ENCODE peak calls at places on chromosomes 12 and 14, in eight cellular contexts. One of them, this sample, is unnamed. For H3K4me1, the result is how much of the 10 kb centered on the place peaks cover.

GRCh38 chr12:67377021-67377420 is 107.9 kb downstream of the CAND1 start:
- DNase-seq in HCT116: no peak
- DNase-seq in breast epithelium: no peak
- DNase-seq in fibroblast of lung: no peak
- DNase-seq in CD8-positive, alpha-beta T cell: no peak
- DNase-seq in thyroid gland: no peak
- DNase-seq in A549: no peak
- DNase-seq in cardiac muscle cell: no peak
- DNase-seq in this sample: no peak

GRCh38 chr14:96095581-96096476 is 56.7 kb downstream of the C14orf132 start:
- DNase-seq in HCT116: no peak
- DNase-seq in breast epithelium: peak
- DNase-seq in fibroblast of lung: peak
- DNase-seq in CD8-positive, alpha-beta T cell: no peak
- DNase-seq in thyroid gland: no peak
- DNase-seq in A549: peak
- DNase-seq in cardiac muscle cell: no peak
- DNase-seq in this sample: no peak

GRCh38 chr14:102928412-102929348 is 6.2 kb downstream of the AMN start:
- DNase-seq in HCT116: peak
- DNase-seq in breast epithelium: no peak
- DNase-seq in fibroblast of lung: peak
- DNase-seq in CD8-positive, alpha-beta T cell: peak
- DNase-seq in thyroid gland: peak
- DNase-seq in A549: no peak
- DNase-seq in cardiac muscle cell: peak
- DNase-seq in this sample: peak

GRCh38 chr12:14776236-14776959 is 26.9 kb downstream of the WBP11 start:
- DNase-seq in HCT116: no peak
- DNase-seq in breast epithelium: no peak
- DNase-seq in fibroblast of lung: no peak
- DNase-seq in CD8-positive, alpha-beta T cell: no peak
- DNase-seq in thyroid gland: no peak
- DNase-seq in A549: peak
- DNase-seq in cardiac muscle cell: no peak
- DNase-seq in this sample: no peak

GRCh38 chr12:111616177-111616623 is 17.1 kb upstream of the ATXN2 start:
- DNase-seq in HCT116: no peak
- DNase-seq in breast epithelium: no peak
- DNase-seq in fibroblast of lung: peak
- DNase-seq in CD8-positive, alpha-beta T cell: no peak
- DNase-seq in thyroid gland: no peak
- DNase-seq in A549: no peak
- DNase-seq in cardiac muscle cell: no peak
- DNase-seq in this sample: no peak

GRCh38 chr12:18165422-18165871 is 75.5 kb upstream of the RERGL start:
- DNase-seq in HCT116: no peak
- DNase-seq in breast epithelium: no peak
- DNase-seq in fibroblast of lung: peak
- DNase-seq in CD8-positive, alpha-beta T cell: no peak
- DNase-seq in thyroid gland: no peak
- DNase-seq in A549: no peak
- DNase-seq in cardiac muscle cell: no peak
- DNase-seq in this sample: no peak

GRCh38 chr12:125434936-125435443 is 369.8 kb downstream of the AACS start:
- DNase-seq in HCT116: no peak
- DNase-seq in breast epithelium: no peak
- DNase-seq in fibroblast of lung: no peak
- DNase-seq in CD8-positive, alpha-beta T cell: no peak
- DNase-seq in thyroid gland: no peak
- DNase-seq in A549: no peak
- DNase-seq in cardiac muscle cell: no peak
- DNase-seq in this sample: no peak

GRCh38 chr12:62722971-62723680 is 211.8 kb downstream of the PPM1H start:
- DNase-seq in HCT116: no peak
- DNase-seq in breast epithelium: no peak
- DNase-seq in fibroblast of lung: no peak
- DNase-seq in CD8-positive, alpha-beta T cell: no peak
- DNase-seq in thyroid gland: no peak
- DNase-seq in A549: no peak
- DNase-seq in cardiac muscle cell: no peak
- DNase-seq in this sample: no peak

GRCh38 chr12:304815-305214 is 42.2 kb upstream of the SLC6A13 start:
- DNase-seq in HCT116: no peak
- DNase-seq in breast epithelium: no peak
- DNase-seq in fibroblast of lung: peak
- DNase-seq in CD8-positive, alpha-beta T cell: no peak
- DNase-seq in thyroid gland: no peak
- DNase-seq in A549: no peak
- DNase-seq in cardiac muscle cell: no peak
- DNase-seq in this sample: no peak

GRCh38 chr14:23604675-23605170 is 26.1 kb upstream of the JPH4 start:
- DNase-seq in HCT116: no peak
- DNase-seq in breast epithelium: no peak
- DNase-seq in fibroblast of lung: no peak
- DNase-seq in CD8-positive, alpha-beta T cell: no peak
- DNase-seq in thyroid gland: no peak
- DNase-seq in A549: no peak
- DNase-seq in cardiac muscle cell: no peak
- DNase-seq in this sample: no peak

GRCh38 chr12:46402451-46402850 is 29.9 kb upstream of the SLC38A2 start:
- DNase-seq in HCT116: no peak
- DNase-seq in breast epithelium: no peak
- DNase-seq in fibroblast of lung: peak
- DNase-seq in CD8-positive, alpha-beta T cell: no peak
- DNase-seq in thyroid gland: no peak
- DNase-seq in A549: no peak
- DNase-seq in cardiac muscle cell: no peak
- DNase-seq in this sample: no peak

GRCh38 chr12:120110550-120111501 is 5.7 kb downstream of the RAB35 start:
- DNase-seq in HCT116: no peak
- DNase-seq in breast epithelium: no peak
- DNase-seq in fibroblast of lung: no peak
- DNase-seq in CD8-positive, alpha-beta T cell: peak
- DNase-seq in thyroid gland: no peak
- DNase-seq in A549: no peak
- DNase-seq in cardiac muscle cell: no peak
- DNase-seq in this sample: peak

GRCh38 chr12:5556033-5556614 is 124.2 kb downstream of the NTF3 start:
- DNase-seq in HCT116: peak
- DNase-seq in breast epithelium: no peak
- DNase-seq in fibroblast of lung: no peak
- DNase-seq in CD8-positive, alpha-beta T cell: no peak
- DNase-seq in thyroid gland: no peak
- DNase-seq in A549: peak
- DNase-seq in cardiac muscle cell: no peak
- DNase-seq in this sample: no peak

GRCh38 chr12:88946377-88946997 is 366.2 kb upstream of the KITLG start:
- DNase-seq in HCT116: peak
- DNase-seq in breast epithelium: no peak
- DNase-seq in fibroblast of lung: peak
- DNase-seq in CD8-positive, alpha-beta T cell: no peak
- DNase-seq in thyroid gland: no peak
- DNase-seq in A549: no peak
- DNase-seq in cardiac muscle cell: no peak
- DNase-seq in this sample: no peak

GRCh38 chr12:88945041-88945732 is 364.9 kb upstream of the KITLG start:
- DNase-seq in HCT116: no peak
- DNase-seq in breast epithelium: no peak
- DNase-seq in fibroblast of lung: peak
- DNase-seq in CD8-positive, alpha-beta T cell: no peak
- DNase-seq in thyroid gland: no peak
- DNase-seq in A549: no peak
- DNase-seq in cardiac muscle cell: no peak
- DNase-seq in this sample: no peak

GRCh38 chr12:88935856-88936255 is 355.6 kb upstream of the KITLG start:
- DNase-seq in HCT116: no peak
- DNase-seq in breast epithelium: no peak
- DNase-seq in fibroblast of lung: peak
- DNase-seq in CD8-positive, alpha-beta T cell: no peak
- DNase-seq in thyroid gland: no peak
- DNase-seq in A549: no peak
- DNase-seq in cardiac muscle cell: no peak
- DNase-seq in this sample: no peak

GRCh38 chr12:88944403-88944802 is 364.1 kb upstream of the KITLG start:
- DNase-seq in HCT116: peak
- DNase-seq in breast epithelium: no peak
- DNase-seq in fibroblast of lung: peak
- DNase-seq in CD8-positive, alpha-beta T cell: no peak
- DNase-seq in thyroid gland: no peak
- DNase-seq in A549: peak
- DNase-seq in cardiac muscle cell: no peak
- DNase-seq in this sample: no peak

DNA sequence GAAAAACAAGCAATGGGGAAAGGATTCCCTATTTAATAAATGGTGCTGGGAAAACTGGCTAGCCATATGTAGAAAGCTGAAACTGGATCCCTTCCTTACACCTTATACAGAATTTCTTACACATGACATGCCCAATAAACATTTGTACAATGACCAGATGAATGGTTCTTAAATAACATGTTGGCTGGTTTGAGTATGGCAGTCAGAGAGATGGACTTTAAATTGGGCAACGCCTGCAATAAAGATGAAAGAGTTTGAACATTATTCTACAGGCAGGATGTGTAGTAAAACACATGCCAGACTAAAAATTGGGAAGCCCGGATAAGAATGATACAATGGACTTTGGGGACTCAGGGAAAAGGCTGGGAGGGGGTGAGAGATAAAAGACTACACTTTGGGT is 360.6 kb upstream of the KITLG start:
- DNase-seq in HCT116: no peak
- DNase-seq in breast epithelium: no peak
- DNase-seq in fibroblast of lung: no peak
- DNase-seq in CD8-positive, alpha-beta T cell: no peak
- DNase-seq in thyroid gland: no peak
- DNase-seq in A549: no peak
- DNase-seq in cardiac muscle cell: no peak
- DNase-seq in this sample: no peak
- H3K4me3 ChIP-seq in HCT116: no peak
- H3K4me3 ChIP-seq in breast epithelium: no peak
- H3K4me3 ChIP-seq in fibroblast of lung: no peak
- H3K4me3 ChIP-seq in CD8-positive, alpha-beta T cell: no peak
- H3K4me3 ChIP-seq in thyroid gland: no peak
- H3K4me3 ChIP-seq in A549: no peak
- H3K4me3 ChIP-seq in cardiac muscle cell: no peak
- H3K4me3 ChIP-seq in this sample: no peak

DNA sequence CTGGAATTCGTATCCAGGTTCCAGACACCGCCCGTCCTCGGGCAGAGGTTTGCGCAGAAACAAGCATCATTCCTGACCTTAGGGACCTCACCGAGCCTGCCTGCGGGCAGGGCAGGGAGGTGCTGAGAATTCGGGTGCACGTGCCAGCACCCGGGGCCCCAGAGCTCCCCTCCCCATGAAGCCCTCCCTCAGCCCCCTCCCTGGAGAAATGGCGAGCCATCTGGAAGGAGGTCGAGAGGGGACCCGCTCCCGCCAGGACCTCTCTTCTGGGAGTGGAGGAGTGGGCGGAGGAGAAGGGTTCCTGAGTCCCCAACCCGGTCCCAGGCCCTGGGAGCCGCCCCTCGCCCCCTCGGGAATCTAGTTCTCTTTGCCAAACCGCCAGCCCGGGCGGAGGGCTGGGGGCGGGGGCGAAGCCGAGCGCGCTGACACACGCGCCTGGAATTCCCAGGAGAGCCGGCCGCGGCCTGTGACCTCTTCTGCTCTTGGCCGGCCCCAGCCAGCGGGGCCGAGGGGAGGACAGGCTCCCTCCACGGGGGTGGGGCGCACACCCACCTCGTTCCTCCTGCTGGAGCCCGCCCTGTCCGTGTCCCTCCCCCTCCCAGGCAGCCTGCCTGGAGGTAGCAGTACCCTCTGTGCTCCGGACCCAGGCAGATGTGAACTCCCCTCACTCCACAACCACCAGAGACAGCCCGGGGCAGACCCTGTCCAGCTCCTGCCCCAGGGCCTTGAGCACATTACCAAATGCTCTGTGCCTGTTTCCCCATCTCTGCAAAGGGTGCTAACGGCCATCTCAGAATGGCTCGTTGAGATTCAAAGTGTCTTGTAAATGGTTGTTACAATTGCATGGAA is 23.0 kb upstream of the GPR132 start:
- DNase-seq in HCT116: no peak
- DNase-seq in breast epithelium: peak
- DNase-seq in fibroblast of lung: peak
- DNase-seq in CD8-positive, alpha-beta T cell: no peak
- DNase-seq in thyroid gland: peak
- DNase-seq in A549: peak
- DNase-seq in cardiac muscle cell: peak
- DNase-seq in this sample: peak
- H3K4me1 ChIP-seq in HCT116: half or more
- H3K4me1 ChIP-seq in breast epithelium: under half
- H3K4me1 ChIP-seq in fibroblast of lung: under half
- H3K4me1 ChIP-seq in CD8-positive, alpha-beta T cell: under half
- H3K4me1 ChIP-seq in thyroid gland: under half
- H3K4me1 ChIP-seq in A549: half or more
- H3K4me1 ChIP-seq in cardiac muscle cell: under half
- H3K4me1 ChIP-seq in this sample: half or more

GRCh38 chr12:52074006-52074405 is 4.2 kb downstream of the ATG101 start:
- DNase-seq in HCT116: no peak
- DNase-seq in breast epithelium: peak
- DNase-seq in fibroblast of lung: no peak
- DNase-seq in CD8-positive, alpha-beta T cell: no peak
- DNase-seq in thyroid gland: peak
- DNase-seq in A549: no peak
- DNase-seq in cardiac muscle cell: no peak
- DNase-seq in this sample: peak
- H3K27ac ChIP-seq in HCT116: no peak
- H3K27ac ChIP-seq in breast epithelium: peak
- H3K27ac ChIP-seq in fibroblast of lung: peak
- H3K27ac ChIP-seq in CD8-positive, alpha-beta T cell: no peak
- H3K27ac ChIP-seq in thyroid gland: no peak
- H3K27ac ChIP-seq in A549: no peak
- H3K27ac ChIP-seq in cardiac muscle cell: no peak
- H3K27ac ChIP-seq in this sample: no peak

DNA sequence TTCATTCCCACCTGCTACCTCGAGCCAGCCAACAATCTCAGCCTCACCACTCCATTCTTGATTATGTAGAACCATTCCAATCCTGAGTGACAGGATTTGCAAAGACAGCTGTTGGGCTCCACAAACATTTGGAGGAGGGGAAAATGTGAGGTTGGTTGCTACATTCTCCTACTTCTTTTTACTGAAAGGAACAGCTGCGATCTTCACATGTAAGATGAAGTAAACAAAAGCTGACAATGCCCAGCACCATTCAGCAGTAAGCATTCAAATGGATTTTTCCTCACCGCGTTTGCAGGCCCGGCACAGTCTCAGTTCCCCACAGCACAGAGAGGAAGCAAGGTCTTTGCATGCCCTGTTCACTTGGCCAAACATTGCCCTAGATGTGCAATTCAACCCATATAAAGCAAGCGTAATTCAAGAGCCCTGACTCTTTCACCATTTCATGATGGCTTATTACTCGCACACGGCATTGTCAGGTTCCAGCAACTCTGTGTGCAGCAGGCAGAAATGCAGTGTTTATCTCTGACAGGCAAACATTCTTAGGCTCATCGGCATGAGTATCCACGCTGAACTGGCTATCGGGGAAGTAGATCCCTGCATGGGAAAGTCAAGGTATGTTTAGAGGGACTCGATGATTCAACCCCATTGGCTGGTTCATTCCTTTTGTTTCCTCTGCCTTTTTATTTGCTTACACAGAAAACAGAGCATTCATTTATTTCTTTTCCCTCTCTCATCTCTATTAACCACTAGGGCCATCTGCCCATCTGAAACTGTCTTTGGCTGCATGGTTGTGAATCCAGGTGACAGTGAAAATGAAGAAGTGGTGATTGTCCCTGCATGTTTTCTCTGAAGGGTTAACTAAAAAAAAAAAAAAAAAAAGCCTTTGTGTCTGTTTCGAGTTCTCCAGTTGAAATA is 236.1 kb upstream of the PLEKHG7 start:
- DNase-seq in HCT116: no peak
- DNase-seq in breast epithelium: no peak
- DNase-seq in fibroblast of lung: peak
- DNase-seq in CD8-positive, alpha-beta T cell: no peak
- DNase-seq in thyroid gland: no peak
- DNase-seq in A549: no peak
- DNase-seq in cardiac muscle cell: peak
- DNase-seq in this sample: no peak
- H3K4me3 ChIP-seq in HCT116: no peak
- H3K4me3 ChIP-seq in breast epithelium: no peak
- H3K4me3 ChIP-seq in fibroblast of lung: no peak
- H3K4me3 ChIP-seq in CD8-positive, alpha-beta T cell: no peak
- H3K4me3 ChIP-seq in thyroid gland: no peak
- H3K4me3 ChIP-seq in A549: no peak
- H3K4me3 ChIP-seq in cardiac muscle cell: no peak
- H3K4me3 ChIP-seq in this sample: no peak